ENCODE peak calls at places on chromosomes 13 and 19, in four cellular contexts. One of them, this sample, is unnamed.

GRCh38 chr19:39539519-39540332 is at the start of gene EID2:
- DNase-seq in GOT3: peak
- DNase-seq in heart right ventricle: peak
- DNase-seq in stimulated activated CD4-positive, alpha-beta T cell treated with anti-CD3 and anti-CD28 coated beads, Interleukin-1b, Interleukin-23, amount 100 ng/mL, for 24 hours: peak
- DNase-seq in this sample: peak

GRCh38 chr19:42281175-42282035 is 12.4 kb downstream of the CIC start:
- DNase-seq in GOT3: no peak
- DNase-seq in heart right ventricle: peak
- DNase-seq in stimulated activated CD4-positive, alpha-beta T cell treated with anti-CD3 and anti-CD28 coated beads, Interleukin-1b, Interleukin-23, amount 100 ng/mL, for 24 hours: no peak
- DNase-seq in this sample: no peak

GRCh38 chr13:93259527-93260080 is 33.0 kb downstream of the GPC6 start:
- DNase-seq in GOT3: no peak
- DNase-seq in heart right ventricle: no peak
- DNase-seq in stimulated activated CD4-positive, alpha-beta T cell treated with anti-CD3 and anti-CD28 coated beads, Interleukin-1b, Interleukin-23, amount 100 ng/mL, for 24 hours: no peak
- DNase-seq in this sample: no peak

GRCh38 chr19:4977299-4978174 is 8.6 kb downstream of the KDM4B start:
- DNase-seq in GOT3: no peak
- DNase-seq in heart right ventricle: peak
- DNase-seq in stimulated activated CD4-positive, alpha-beta T cell treated with anti-CD3 and anti-CD28 coated beads, Interleukin-1b, Interleukin-23, amount 100 ng/mL, for 24 hours: no peak
- DNase-seq in this sample: peak

GRCh38 chr13:96492758-96493157 is 402.9 kb downstream of the HS6ST3 start:
- DNase-seq in GOT3: no peak
- DNase-seq in heart right ventricle: no peak
- DNase-seq in stimulated activated CD4-positive, alpha-beta T cell treated with anti-CD3 and anti-CD28 coated beads, Interleukin-1b, Interleukin-23, amount 100 ng/mL, for 24 hours: no peak
- DNase-seq in this sample: no peak

GRCh38 chr19:30165228-30165813 is 206.9 kb upstream of the ZNF536 start:
- DNase-seq in GOT3: peak
- DNase-seq in heart right ventricle: no peak
- DNase-seq in stimulated activated CD4-positive, alpha-beta T cell treated with anti-CD3 and anti-CD28 coated beads, Interleukin-1b, Interleukin-23, amount 100 ng/mL, for 24 hours: no peak
- DNase-seq in this sample: no peak

GRCh38 chr19:916645-917322 is 349 bp upstream of the KISS1R start:
- DNase-seq in GOT3: no peak
- DNase-seq in heart right ventricle: no peak
- DNase-seq in stimulated activated CD4-positive, alpha-beta T cell treated with anti-CD3 and anti-CD28 coated beads, Interleukin-1b, Interleukin-23, amount 100 ng/mL, for 24 hours: no peak
- DNase-seq in this sample: no peak

GRCh38 chr13:33639640-33640080 is 178.3 kb upstream of the RFC3 start:
- DNase-seq in GOT3: no peak
- DNase-seq in heart right ventricle: no peak
- DNase-seq in stimulated activated CD4-positive, alpha-beta T cell treated with anti-CD3 and anti-CD28 coated beads, Interleukin-1b, Interleukin-23, amount 100 ng/mL, for 24 hours: peak
- DNase-seq in this sample: no peak

GRCh38 chr19:54178581-54179261 is 5.8 kb upstream of the TMC4 start:
- DNase-seq in GOT3: no peak
- DNase-seq in heart right ventricle: no peak
- DNase-seq in stimulated activated CD4-positive, alpha-beta T cell treated with anti-CD3 and anti-CD28 coated beads, Interleukin-1b, Interleukin-23, amount 100 ng/mL, for 24 hours: no peak
- DNase-seq in this sample: no peak

GRCh38 chr13:79673993-79674377 is 193.0 kb downstream of the NDFIP2 start:
- DNase-seq in GOT3: no peak
- DNase-seq in heart right ventricle: no peak
- DNase-seq in stimulated activated CD4-positive, alpha-beta T cell treated with anti-CD3 and anti-CD28 coated beads, Interleukin-1b, Interleukin-23, amount 100 ng/mL, for 24 hours: no peak
- DNase-seq in this sample: no peak

GRCh38 chr13:30880151-30880551 is 25.9 kb upstream of the MEDAG start:
- DNase-seq in GOT3: no peak
- DNase-seq in heart right ventricle: no peak
- DNase-seq in stimulated activated CD4-positive, alpha-beta T cell treated with anti-CD3 and anti-CD28 coated beads, Interleukin-1b, Interleukin-23, amount 100 ng/mL, for 24 hours: no peak
- DNase-seq in this sample: no peak

GRCh38 chr13:76286178-76286577 is 600.0 kb downstream of the KCTD12 start:
- DNase-seq in GOT3: no peak
- DNase-seq in heart right ventricle: no peak
- DNase-seq in stimulated activated CD4-positive, alpha-beta T cell treated with anti-CD3 and anti-CD28 coated beads, Interleukin-1b, Interleukin-23, amount 100 ng/mL, for 24 hours: no peak
- DNase-seq in this sample: no peak

GRCh38 chr19:32599736-32600157 is 18.8 kb downstream of the PDCD5 start:
- DNase-seq in GOT3: no peak
- DNase-seq in heart right ventricle: no peak
- DNase-seq in stimulated activated CD4-positive, alpha-beta T cell treated with anti-CD3 and anti-CD28 coated beads, Interleukin-1b, Interleukin-23, amount 100 ng/mL, for 24 hours: peak
- DNase-seq in this sample: peak

GRCh38 chr13:26540319-26540718 is 17.2 kb upstream of the WASF3 start:
- DNase-seq in GOT3: no peak
- DNase-seq in heart right ventricle: peak
- DNase-seq in stimulated activated CD4-positive, alpha-beta T cell treated with anti-CD3 and anti-CD28 coated beads, Interleukin-1b, Interleukin-23, amount 100 ng/mL, for 24 hours: no peak
- DNase-seq in this sample: no peak

GRCh38 chr13:111249637-111250360 is 70.6 kb upstream of the TEX29 start:
- DNase-seq in GOT3: no peak
- DNase-seq in heart right ventricle: no peak
- DNase-seq in stimulated activated CD4-positive, alpha-beta T cell treated with anti-CD3 and anti-CD28 coated beads, Interleukin-1b, Interleukin-23, amount 100 ng/mL, for 24 hours: no peak
- DNase-seq in this sample: no peak

GRCh38 chr13:28337196-28338045 is 157.5 kb downstream of the FLT1 start:
- DNase-seq in GOT3: no peak
- DNase-seq in heart right ventricle: no peak
- DNase-seq in stimulated activated CD4-positive, alpha-beta T cell treated with anti-CD3 and anti-CD28 coated beads, Interleukin-1b, Interleukin-23, amount 100 ng/mL, for 24 hours: no peak
- DNase-seq in this sample: no peak

GRCh38 chr19:20664917-20665781 is 3.8 kb upstream of the ZNF626 start:
- DNase-seq in GOT3: no peak
- DNase-seq in heart right ventricle: peak
- DNase-seq in stimulated activated CD4-positive, alpha-beta T cell treated with anti-CD3 and anti-CD28 coated beads, Interleukin-1b, Interleukin-23, amount 100 ng/mL, for 24 hours: no peak
- DNase-seq in this sample: no peak

GRCh38 chr19:48415395-48415794 is 21.9 kb downstream of the GRIN2D start:
- DNase-seq in GOT3: no peak
- DNase-seq in heart right ventricle: peak
- DNase-seq in stimulated activated CD4-positive, alpha-beta T cell treated with anti-CD3 and anti-CD28 coated beads, Interleukin-1b, Interleukin-23, amount 100 ng/mL, for 24 hours: peak
- DNase-seq in this sample: no peak

GRCh38 chr13:45108716-45109706 is 11.3 kb upstream of the GTF2F2 start:
- DNase-seq in GOT3: no peak
- DNase-seq in heart right ventricle: no peak
- DNase-seq in stimulated activated CD4-positive, alpha-beta T cell treated with anti-CD3 and anti-CD28 coated beads, Interleukin-1b, Interleukin-23, amount 100 ng/mL, for 24 hours: no peak
- DNase-seq in this sample: no peak

GRCh38 chr13:46627462-46627861 is 74.5 kb downstream of the LRCH1 start:
- DNase-seq in GOT3: no peak
- DNase-seq in heart right ventricle: no peak
- DNase-seq in stimulated activated CD4-positive, alpha-beta T cell treated with anti-CD3 and anti-CD28 coated beads, Interleukin-1b, Interleukin-23, amount 100 ng/mL, for 24 hours: no peak
- DNase-seq in this sample: no peak

GRCh38 chr13:29844441-29844840 is 6.0 kb downstream of the UBL3 start:
- DNase-seq in GOT3: no peak
- DNase-seq in heart right ventricle: no peak
- DNase-seq in stimulated activated CD4-positive, alpha-beta T cell treated with anti-CD3 and anti-CD28 coated beads, Interleukin-1b, Interleukin-23, amount 100 ng/mL, for 24 hours: no peak
- DNase-seq in this sample: no peak

GRCh38 chr13:101751488-101751887 is 299.0 kb downstream of the ITGBL1 start:
- DNase-seq in GOT3: no peak
- DNase-seq in heart right ventricle: no peak
- DNase-seq in stimulated activated CD4-positive, alpha-beta T cell treated with anti-CD3 and anti-CD28 coated beads, Interleukin-1b, Interleukin-23, amount 100 ng/mL, for 24 hours: no peak
- DNase-seq in this sample: no peak

GRCh38 chr13:97946951-97947588 is 6.4 kb upstream of the IPO5 start:
- DNase-seq in GOT3: no peak
- DNase-seq in heart right ventricle: no peak
- DNase-seq in stimulated activated CD4-positive, alpha-beta T cell treated with anti-CD3 and anti-CD28 coated beads, Interleukin-1b, Interleukin-23, amount 100 ng/mL, for 24 hours: no peak
- DNase-seq in this sample: peak

GRCh38 chr13:94122300-94122699 is 357.2 kb downstream of the DCT start:
- DNase-seq in GOT3: no peak
- DNase-seq in heart right ventricle: no peak
- DNase-seq in stimulated activated CD4-positive, alpha-beta T cell treated with anti-CD3 and anti-CD28 coated beads, Interleukin-1b, Interleukin-23, amount 100 ng/mL, for 24 hours: no peak
- DNase-seq in this sample: no peak

GRCh38 chr13:80217614-80218456 is 123.1 kb downstream of the SPRY2 start:
- DNase-seq in GOT3: no peak
- DNase-seq in heart right ventricle: no peak
- DNase-seq in stimulated activated CD4-positive, alpha-beta T cell treated with anti-CD3 and anti-CD28 coated beads, Interleukin-1b, Interleukin-23, amount 100 ng/mL, for 24 hours: no peak
- DNase-seq in this sample: no peak

GRCh38 chr13:112583592-112584277 is 4.2 kb downstream of the TUBGCP3 start:
- DNase-seq in GOT3: no peak
- DNase-seq in heart right ventricle: no peak
- DNase-seq in stimulated activated CD4-positive, alpha-beta T cell treated with anti-CD3 and anti-CD28 coated beads, Interleukin-1b, Interleukin-23, amount 100 ng/mL, for 24 hours: no peak
- DNase-seq in this sample: no peak

GRCh38 chr13:111431241-111431640 is 110.8 kb downstream of the TEX29 start:
- DNase-seq in GOT3: no peak
- DNase-seq in heart right ventricle: no peak
- DNase-seq in stimulated activated CD4-positive, alpha-beta T cell treated with anti-CD3 and anti-CD28 coated beads, Interleukin-1b, Interleukin-23, amount 100 ng/mL, for 24 hours: no peak
- DNase-seq in this sample: no peak

GRCh38 chr13:24630851-24631341 is 49.3 kb upstream of the ATP12A start:
- DNase-seq in GOT3: no peak
- DNase-seq in heart right ventricle: no peak
- DNase-seq in stimulated activated CD4-positive, alpha-beta T cell treated with anti-CD3 and anti-CD28 coated beads, Interleukin-1b, Interleukin-23, amount 100 ng/mL, for 24 hours: no peak
- DNase-seq in this sample: no peak

GRCh38 chr19:42030605-42031004 is 36.6 kb upstream of the ATP1A3 start:
- DNase-seq in GOT3: no peak
- DNase-seq in heart right ventricle: no peak
- DNase-seq in stimulated activated CD4-positive, alpha-beta T cell treated with anti-CD3 and anti-CD28 coated beads, Interleukin-1b, Interleukin-23, amount 100 ng/mL, for 24 hours: no peak
- DNase-seq in this sample: no peak

GRCh38 chr19:55075366-55075998 is at the start of gene EPS8L1:
- DNase-seq in GOT3: no peak
- DNase-seq in heart right ventricle: no peak
- DNase-seq in stimulated activated CD4-positive, alpha-beta T cell treated with anti-CD3 and anti-CD28 coated beads, Interleukin-1b, Interleukin-23, amount 100 ng/mL, for 24 hours: no peak
- DNase-seq in this sample: no peak

GRCh38 chr13:110034031-110034430 is 247.6 kb upstream of the IRS2 start:
- DNase-seq in GOT3: no peak
- DNase-seq in heart right ventricle: no peak
- DNase-seq in stimulated activated CD4-positive, alpha-beta T cell treated with anti-CD3 and anti-CD28 coated beads, Interleukin-1b, Interleukin-23, amount 100 ng/mL, for 24 hours: no peak
- DNase-seq in this sample: no peak

GRCh38 chr19:42831221-42832019 is 48.1 kb downstream of the PSG1 start:
- DNase-seq in GOT3: no peak
- DNase-seq in heart right ventricle: no peak
- DNase-seq in stimulated activated CD4-positive, alpha-beta T cell treated with anti-CD3 and anti-CD28 coated beads, Interleukin-1b, Interleukin-23, amount 100 ng/mL, for 24 hours: no peak
- DNase-seq in this sample: no peak

GRCh38 chr13:92074658-92075057 is 676.2 kb downstream of the GPC5 start:
- DNase-seq in GOT3: no peak
- DNase-seq in heart right ventricle: no peak
- DNase-seq in stimulated activated CD4-positive, alpha-beta T cell treated with anti-CD3 and anti-CD28 coated beads, Interleukin-1b, Interleukin-23, amount 100 ng/mL, for 24 hours: no peak
- DNase-seq in this sample: no peak

GRCh38 chr19:16026131-16026530 is 50.2 kb upstream of the TPM4 start:
- DNase-seq in GOT3: no peak
- DNase-seq in heart right ventricle: no peak
- DNase-seq in stimulated activated CD4-positive, alpha-beta T cell treated with anti-CD3 and anti-CD28 coated beads, Interleukin-1b, Interleukin-23, amount 100 ng/mL, for 24 hours: no peak
- DNase-seq in this sample: no peak

GRCh38 chr19:611506-611869 is 21.8 kb downstream of the HCN2 start:
- DNase-seq in GOT3: no peak
- DNase-seq in heart right ventricle: no peak
- DNase-seq in stimulated activated CD4-positive, alpha-beta T cell treated with anti-CD3 and anti-CD28 coated beads, Interleukin-1b, Interleukin-23, amount 100 ng/mL, for 24 hours: peak
- DNase-seq in this sample: no peak

GRCh38 chr13:91133941-91134772 is 213.3 kb upstream of the MIR17HG start:
- DNase-seq in GOT3: no peak
- DNase-seq in heart right ventricle: no peak
- DNase-seq in stimulated activated CD4-positive, alpha-beta T cell treated with anti-CD3 and anti-CD28 coated beads, Interleukin-1b, Interleukin-23, amount 100 ng/mL, for 24 hours: peak
- DNase-seq in this sample: no peak

GRCh38 chr13:84973661-84974060 is 825.6 kb downstream of the SLITRK6 start:
- DNase-seq in GOT3: no peak
- DNase-seq in heart right ventricle: no peak
- DNase-seq in stimulated activated CD4-positive, alpha-beta T cell treated with anti-CD3 and anti-CD28 coated beads, Interleukin-1b, Interleukin-23, amount 100 ng/mL, for 24 hours: no peak
- DNase-seq in this sample: no peak

GRCh38 chr19:5697022-5697889 is 7.2 kb downstream of the RPL36 start:
- DNase-seq in GOT3: no peak
- DNase-seq in heart right ventricle: no peak
- DNase-seq in stimulated activated CD4-positive, alpha-beta T cell treated with anti-CD3 and anti-CD28 coated beads, Interleukin-1b, Interleukin-23, amount 100 ng/mL, for 24 hours: no peak
- DNase-seq in this sample: no peak

GRCh38 chr19:55670280-55671053 is 4.6 kb upstream of the EPN1 start:
- DNase-seq in GOT3: no peak
- DNase-seq in heart right ventricle: no peak
- DNase-seq in stimulated activated CD4-positive, alpha-beta T cell treated with anti-CD3 and anti-CD28 coated beads, Interleukin-1b, Interleukin-23, amount 100 ng/mL, for 24 hours: no peak
- DNase-seq in this sample: no peak

This sample was measured in 8988T.